ENCODE peak calls at places on chromosome 13, in six cellular contexts. S, A, V, I, T and U are unnamed samples.

GRCh38 chr13:98951266-98951665 is 26.6 kb downstream of the DOCK9 start:
- ATAC-seq in V (no peak), I (no peak), T (no peak), A (no peak), S (no peak), U (no peak)

GRCh38 chr13:112510987-112511715 is 76.8 kb downstream of the TUBGCP3 start:
- ATAC-seq in S (no peak), T (no peak), I (no peak), A (no peak), V (no peak), U (no peak)

GRCh38 chr13:45811891-45812583 is 39.5 kb downstream of the SIAH3 start:
- ATAC-seq in V (no peak), T (no peak), S (no peak), A (no peak), I (no peak), U (no peak)

GRCh38 chr13:48675247-48675646 is 21.5 kb downstream of the CYSLTR2 start:
- ATAC-seq in I (no peak), A (no peak), V (no peak), T (no peak), S (no peak), U (no peak)

GRCh38 chr13:30047154-30047874 is 196.9 kb upstream of the UBL3 start:
- ATAC-seq in I (no peak), T (peak), V (no peak), S (peak), A (no peak), U (no peak)

GRCh38 chr13:20064128-20064527 is 96.7 kb downstream of the GJA3 start:
- ATAC-seq in V (no peak), T (no peak), I (no peak), S (no peak), A (no peak), U (no peak)

GRCh38 chr13:35210234-35210633 is 266.3 kb downstream of the MAB21L1 start:
- ATAC-seq in I (no peak), A (no peak), V (no peak), T (no peak), S (no peak), U (no peak)

GRCh38 chr13:99226493-99226892 is 25.8 kb downstream of the UBAC2 start:
- ATAC-seq in I (no peak), V (no peak), T (no peak), A (no peak), S (no peak), U (no peak)

GRCh38 chr13:112839347-112840105 is 129.5 kb upstream of the MCF2L start:
- ATAC-seq in A (no peak), V (peak), T (no peak), I (peak), S (peak), U (peak)

GRCh38 chr13:38952827-38953226 is 37.8 kb downstream of the STOML3 start:
- ATAC-seq in V (no peak), S (no peak), T (no peak), I (no peak), A (no peak), U (no peak)

GRCh38 chr13:110647365-110647737 is 32.0 kb downstream of the NAXD start:
- ATAC-seq in A (no peak), T (no peak), I (no peak), S (no peak), V (no peak), U (no peak)

GRCh38 chr13:100340865-100341264 is 247.7 kb downstream of the GGACT start:
- ATAC-seq in T (no peak), A (no peak), S (no peak), V (no peak), I (no peak), U (no peak)

GRCh38 chr13:76621726-76622125 is 264.5 kb downstream of the KCTD12 start:
- ATAC-seq in T (no peak), S (no peak), A (no peak), V (no peak), I (no peak), U (no peak)

GRCh38 chr13:39688278-39688677 is 32.8 kb downstream of the COG6 start:
- ATAC-seq in I (no peak), T (no peak), A (no peak), V (no peak), S (no peak), U (no peak)

GRCh38 chr13:104011505-104012270 is 945.5 kb upstream of the SLC10A2 start:
- ATAC-seq in T (no peak), V (peak), A (no peak), S (no peak), I (no peak), U (no peak)

GRCh38 chr13:30736461-30736860 is 1.1 kb downstream of the ALOX5AP start:
- ATAC-seq in I (no peak), T (no peak), S (no peak), A (no peak), V (no peak), U (no peak)

DNA sequence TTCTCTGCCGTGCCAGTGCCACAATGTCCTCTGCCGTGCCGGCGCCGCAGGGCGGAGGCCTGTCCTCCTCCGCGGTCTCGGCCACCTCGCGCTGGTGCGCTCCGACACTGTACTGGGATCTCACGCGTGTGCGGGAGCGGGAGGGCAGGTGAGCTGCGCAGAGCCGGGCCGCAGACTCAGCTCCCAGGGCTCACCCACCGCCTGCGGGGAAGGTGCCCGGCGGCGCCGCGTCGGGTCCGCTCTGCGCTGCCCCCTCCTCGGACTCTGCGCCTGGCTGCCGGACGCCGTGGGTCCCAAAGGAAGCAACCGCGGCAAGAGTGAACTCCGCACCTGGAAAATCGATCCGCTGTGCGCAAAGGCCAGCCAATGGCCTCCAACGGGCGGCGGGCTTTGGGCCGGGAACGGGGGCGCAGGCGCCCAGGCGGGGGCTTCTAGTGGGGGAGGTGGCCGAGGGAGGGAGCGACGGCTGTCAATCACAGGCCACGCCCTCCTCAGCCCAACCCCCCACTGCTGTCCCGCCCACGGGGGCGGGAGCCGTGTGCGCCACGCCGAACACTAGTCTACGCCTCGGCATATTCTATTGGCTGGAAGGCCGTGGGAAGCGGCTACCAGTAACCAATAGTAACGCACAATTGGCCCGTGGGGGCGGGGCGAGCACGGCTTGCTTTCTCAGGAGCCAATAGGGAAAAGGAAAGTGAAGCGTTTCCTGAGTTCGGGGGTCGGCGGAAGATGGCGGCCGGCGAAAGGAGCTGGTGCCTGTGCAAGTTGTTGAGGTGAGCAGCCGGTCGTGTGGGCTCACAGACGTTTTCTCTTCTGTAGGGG is at the start of gene ALG11:
- ATAC-seq in V (peak), I (peak), A (peak), T (peak), S (peak), U (peak)
- TF ChIP-seq EP300 in V (no peak), I (no peak), A (no peak), T (no peak), S (peak), U (no peak)

DNA sequence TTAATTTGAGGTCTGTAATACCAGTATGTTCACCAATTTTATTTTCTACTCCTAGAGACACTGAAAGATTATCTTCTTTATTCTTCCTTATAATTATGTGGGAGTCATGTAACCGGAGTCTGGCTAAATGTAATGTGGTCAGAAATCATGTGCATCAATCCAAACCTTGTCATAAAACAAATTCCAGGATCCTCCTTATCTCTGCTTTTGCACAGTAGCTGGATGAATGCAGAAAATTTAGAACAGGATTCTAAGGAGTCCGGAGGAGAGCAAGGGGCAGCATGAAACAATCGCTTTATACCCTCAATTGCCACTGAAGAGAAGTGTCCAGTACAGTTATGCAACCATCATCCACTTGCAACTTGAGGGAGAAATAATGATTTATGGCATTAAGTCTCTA is 2674.7 kb upstream of the PCDH20 start:
- ATAC-seq in S (no peak), A (no peak), V (no peak), I (no peak), T (no peak), U (no peak)
- TF ChIP-seq EP300 in S (no peak), A (no peak), V (no peak), I (no peak), T (no peak), U (no peak)

GRCh38 chr13:42981317-42981716 is 10.7 kb downstream of the EPSTI1 start:
- ATAC-seq in I (no peak), A (no peak), S (no peak), V (no peak), T (no peak), U (no peak)

GRCh38 chr13:42986176-42986574 is 5.9 kb downstream of the EPSTI1 start:
- ATAC-seq in A (no peak), I (no peak), T (no peak), S (no peak), V (no peak), U (no peak)

GRCh38 chr13:42985312-42986175 is 6.5 kb downstream of the EPSTI1 start:
- ATAC-seq in V (peak), A (no peak), S (peak), T (peak), I (no peak), U (peak)

GRCh38 chr13:42984691-42985090 is 7.3 kb downstream of the EPSTI1 start:
- ATAC-seq in S (no peak), A (no peak), V (no peak), I (no peak), T (peak), U (no peak)

GRCh38 chr13:42981853-42982252 is 10.2 kb downstream of the EPSTI1 start:
- ATAC-seq in I (no peak), V (no peak), A (no peak), S (no peak), T (no peak), U (no peak)
- TF ChIP-seq EP300 in I (no peak), V (no peak), A (no peak), S (no peak), T (no peak), U (no peak)

GRCh38 chr13:91623151-91623550 is 224.7 kb downstream of the GPC5 start:
- ATAC-seq in S (no peak), I (no peak), T (no peak), A (no peak), V (no peak), U (no peak)

GRCh38 chr13:91630916-91631315 is 232.5 kb downstream of the GPC5 start:
- ATAC-seq in S (no peak), I (no peak), A (no peak), T (no peak), V (no peak), U (no peak)

GRCh38 chr13:91632071-91632470 is 233.7 kb downstream of the GPC5 start:
- ATAC-seq in A (no peak), I (no peak), S (no peak), T (no peak), V (no peak), U (no peak)

GRCh38 chr13:91627952-91628739 is 229.7 kb downstream of the GPC5 start:
- ATAC-seq in I (no peak), A (no peak), V (no peak), T (no peak), S (no peak), U (no peak)
- TF ChIP-seq EP300 in I (no peak), A (no peak), V (no peak), T (no peak), S (no peak), U (no peak)

GRCh38 chr13:80084086-80084676 is 256.7 kb downstream of the SPRY2 start:
- ATAC-seq in T (no peak), I (no peak), A (no peak), V (peak), S (no peak), U (peak)

GRCh38 chr13:80082396-80083096 is 258.4 kb downstream of the SPRY2 start:
- ATAC-seq in S (no peak), A (no peak), I (no peak), V (no peak), T (no peak), U (no peak)

GRCh38 chr13:80083097-80083429 is 257.9 kb downstream of the SPRY2 start:
- ATAC-seq in S (no peak), V (no peak), I (no peak), T (no peak), A (no peak), U (no peak)

GRCh38 chr13:80086304-80086721 is 254.6 kb downstream of the SPRY2 start:
- ATAC-seq in A (no peak), S (no peak), V (no peak), I (peak), T (no peak), U (no peak)

DNA sequence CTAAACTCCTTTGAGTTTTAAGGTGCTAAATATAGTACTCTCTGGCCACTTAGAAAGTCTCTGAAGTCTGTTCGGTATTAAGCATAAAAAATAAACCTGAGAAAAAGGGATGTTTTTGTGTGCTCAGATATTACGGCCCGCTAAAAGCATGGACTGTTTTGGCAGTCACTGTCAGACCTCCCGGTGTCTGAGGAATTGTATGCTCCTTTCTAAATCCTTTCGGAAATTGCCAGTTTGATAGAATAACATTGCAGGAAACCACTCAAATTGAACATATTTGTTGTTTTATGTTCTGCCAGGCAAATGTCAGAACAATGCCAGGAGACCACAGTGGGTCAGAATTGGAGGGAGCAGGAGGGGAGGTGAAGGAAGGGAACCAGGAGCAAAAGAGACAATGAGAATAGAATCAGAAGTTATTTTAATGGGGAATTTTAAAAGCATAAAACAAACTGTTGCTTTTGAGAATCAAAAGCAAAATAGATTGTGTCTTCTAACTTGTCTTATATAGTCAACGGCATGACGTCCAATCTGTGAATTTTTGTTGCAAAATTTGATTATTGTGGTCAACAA is 257.3 kb downstream of the SPRY2 start:
- ATAC-seq in V (peak), I (no peak), S (no peak), T (no peak), A (no peak), U (no peak)
- TF ChIP-seq EP300 in V (no peak), I (no peak), S (no peak), T (no peak), A (no peak), U (no peak)

GRCh38 chr13:27251166-27252088 is at the start of gene RPL21:
- ATAC-seq in A (peak), I (peak), T (peak), V (peak), S (peak), U (peak)
- TF ChIP-seq EP300 in A (no peak), I (no peak), T (no peak), V (no peak), S (peak), U (peak)

GRCh38 chr13:19052931-19053330 is 128.7 kb downstream of the TUBA3C start:
- ATAC-seq in V (no peak), A (no peak), S (no peak), I (no peak), T (no peak), U (no peak)
- TF ChIP-seq EP300 in V (no peak), A (no peak), S (no peak), I (no peak), T (no peak), U (no peak)

GRCh38 chr13:69585656-69586055 is 522.0 kb upstream of the ATXN8OS start:
- ATAC-seq in S (no peak), T (no peak), I (no peak), V (no peak), A (no peak), U (no peak)

GRCh38 chr13:69595181-69595580 is 512.4 kb upstream of the ATXN8OS start:
- ATAC-seq in T (no peak), S (no peak), A (no peak), V (no peak), I (no peak), U (no peak)

GRCh38 chr13:69591437-69591836 is 516.2 kb upstream of the ATXN8OS start:
- ATAC-seq in V (no peak), T (no peak), S (no peak), A (no peak), I (no peak), U (no peak)

GRCh38 chr13:69589531-69589930 is 518.1 kb upstream of the ATXN8OS start:
- ATAC-seq in T (no peak), V (no peak), I (no peak), S (no peak), A (no peak), U (no peak)
- TF ChIP-seq EP300 in T (no peak), V (no peak), I (no peak), S (no peak), A (no peak), U (no peak)

GRCh38 chr13:97255515-97255999 is 33.4 kb downstream of the MBNL2 start:
- ATAC-seq in T (no peak), A (peak), V (no peak), S (no peak), I (no peak), U (no peak)

GRCh38 chr13:97257800-97258799 is 36.0 kb downstream of the MBNL2 start:
- ATAC-seq in T (peak), I (peak), A (peak), V (peak), S (peak), U (peak)

GRCh38 chr13:97257228-97257755 is 35.2 kb downstream of the MBNL2 start:
- ATAC-seq in V (no peak), I (peak), T (no peak), S (peak), A (no peak), U (no peak)

GRCh38 chr13:97254809-97255208 is 32.7 kb downstream of the MBNL2 start:
- ATAC-seq in T (no peak), I (peak), V (no peak), A (peak), S (no peak), U (no peak)

GRCh38 chr13:97256343-97256783 is 34.2 kb downstream of the MBNL2 start:
- ATAC-seq in I (peak), V (peak), S (peak), T (no peak), A (no peak), U (peak)
- TF ChIP-seq EP300 in I (peak), V (peak), S (peak), T (no peak), A (peak), U (no peak)